ENCODE peak calls at places on chromosomes 7 and 10, in four cellular contexts. X is heart left ventricle, Q is A549, S is H1. R is an unnamed sample.

GRCh38 chr7:133746305-133746704 is 380.8 kb upstream of the LRGUK start:
- DNase-seq in X (no peak), S (no peak), Q (no peak), R (no peak)

GRCh38 chr10:10038358-10038757 is 979.3 kb upstream of the CELF2 start:
- DNase-seq in X (no peak), S (no peak), Q (no peak), R (no peak)

GRCh38 chr7:41886906-41887311 is 184.0 kb upstream of the INHBA start:
- DNase-seq in X (peak; percentile 74), Q (no peak), S (no peak), R (no peak)

GRCh38 chr7:124758327-124758726 is 7.3 kb downstream of the GPR37 start:
- DNase-seq in S (no peak), X (no peak), Q (no peak), R (no peak)

GRCh38 chr7:76294344-76295024 is 8.0 kb upstream of the HSPB1 start:
- DNase-seq in X (peak; percentile 97), S (no peak), Q (peak; percentile 96), R (peak; percentile 90)

GRCh38 chr10:102342462-102342861 is 53.0 kb upstream of the NFKB2 start:
- DNase-seq in Q (no peak), X (no peak), S (peak; percentile 33), R (no peak)

GRCh38 chr10:44186150-44186549 is 198.7 kb downstream of the CXCL12 start:
- DNase-seq in X (no peak), Q (no peak), S (no peak), R (no peak)

GRCh38 chr7:34087892-34088891 is 182.9 kb downstream of the BMPER start:
- DNase-seq in Q (peak; percentile 62), S (peak; percentile 39), X (no peak), R (no peak)

GRCh38 chr7:18755793-18756192 is 260.2 kb downstream of the HDAC9 start:
- DNase-seq in S (no peak), X (no peak), Q (no peak), R (no peak)

GRCh38 chr10:96416643-96417042 is 57.8 kb upstream of the OPALIN start:
- DNase-seq in Q (no peak), X (no peak), S (no peak), R (no peak)

GRCh38 chr10:70324951-70325781 is 41.4 kb upstream of the NPFFR1 start:
- DNase-seq in Q (no peak), X (no peak), S (no peak), R (no peak)

GRCh38 chr10:17768957-17769356 is 17.0 kb downstream of the TMEM236 start:
- DNase-seq in S (no peak), X (no peak), Q (peak; percentile 44), R (no peak)

GRCh38 chr10:124152139-124152780 is 58.9 kb upstream of the CHST15 start:
- DNase-seq in Q (peak; percentile 81), S (no peak), X (no peak), R (peak; percentile 84)

GRCh38 chr7:143901360-143901709 is 641 bp downstream of the TCAF1 start:
- DNase-seq in S (no peak), X (peak; percentile 72), Q (no peak), R (peak; percentile 87)

GRCh38 chr10:70493660-70494234 is 15.2 kb downstream of the PALD1 start:
- DNase-seq in Q (no peak), S (no peak), X (no peak), R (peak; percentile 88)

GRCh38 chr7:17274551-17275245 is 23.8 kb upstream of the AHR start:
- DNase-seq in Q (no peak), X (no peak), S (no peak), R (no peak)

GRCh38 chr7:29866490-29866930 is 60.2 kb downstream of the WIPF3 start:
- DNase-seq in Q (no peak), S (no peak), X (peak; percentile 69), R (no peak)

GRCh38 chr7:23594879-23595604 is 2.1 kb upstream of the CCDC126 start:
- DNase-seq in X (no peak), Q (no peak), S (no peak), R (no peak)

GRCh38 chr7:88015309-88015708 is 81.3 kb downstream of the ADAM22 start:
- DNase-seq in S (no peak), X (no peak), Q (no peak), R (no peak)

GRCh38 chr10:113480828-113481502 is 71.9 kb upstream of the HABP2 start:
- DNase-seq in S (no peak), X (no peak), Q (no peak), R (no peak)

GRCh38 chr7:120684463-120684862 is 173.5 kb downstream of the TSPAN12 start:
- DNase-seq in X (no peak), Q (no peak), S (no peak), R (no peak)

GRCh38 chr10:109275970-109276369 is 647.3 kb downstream of the XPNPEP1 start:
- DNase-seq in X (no peak), Q (no peak), S (no peak), R (no peak)

GRCh38 chr10:86817246-86817645 is 60.8 kb downstream of the BMPR1A start:
- DNase-seq in S (no peak), Q (no peak), X (no peak), R (no peak)

GRCh38 chr10:5293691-5294550 is 70.8 kb upstream of the UCN3 start:
- DNase-seq in Q (peak; percentile 91), X (peak; percentile 84), S (peak; percentile 85), R (peak; percentile 87)

GRCh38 chr10:81018898-81019890 is 481.5 kb downstream of the SH2D4B start:
- DNase-seq in X (no peak), S (peak; percentile 21), Q (peak; percentile 70), R (no peak)

DNA sequence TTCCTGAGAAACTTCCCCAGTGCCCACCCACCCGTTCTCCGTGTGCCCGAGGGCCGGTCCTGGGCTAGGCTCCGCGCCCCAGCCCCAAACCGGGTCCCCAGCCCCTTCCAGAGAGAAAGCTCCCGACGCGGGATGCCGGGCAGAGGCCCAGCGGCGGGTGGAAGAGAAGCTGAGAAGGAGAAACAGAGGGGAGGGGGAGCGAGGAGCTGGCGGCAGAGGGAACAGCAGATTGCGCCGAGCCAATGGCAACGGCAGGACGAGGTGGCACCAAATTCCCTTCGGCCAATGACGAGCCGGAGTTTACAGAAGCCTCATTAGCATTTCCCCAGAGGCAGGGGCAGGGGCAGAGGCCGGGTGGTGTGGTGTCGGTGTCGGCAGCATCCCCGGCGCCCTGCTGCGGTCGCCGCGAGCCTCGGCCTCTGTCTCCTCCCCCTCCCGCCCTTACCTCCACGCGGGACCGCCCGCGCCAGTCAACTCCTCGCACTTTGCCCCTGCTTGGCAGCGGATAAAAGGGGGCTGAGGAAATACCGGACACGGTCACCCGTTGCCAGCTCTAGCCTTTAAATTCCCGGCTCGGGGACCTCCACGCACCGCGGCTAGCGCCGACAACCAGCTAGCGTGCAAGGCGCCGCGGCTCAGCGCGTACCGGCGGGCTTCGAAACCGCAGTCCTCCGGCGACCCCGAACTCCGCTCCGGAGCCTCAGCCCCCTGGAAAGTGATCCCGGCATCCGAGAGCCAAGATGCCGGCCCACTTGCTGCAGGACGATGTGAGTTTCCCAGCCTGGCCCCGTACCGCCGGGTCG is at the start of gene SCD:
- DNase-seq in S (peak; percentile 91), X (peak; percentile 86), Q (peak; percentile 93), R (peak; percentile 94)
- H3K4me1 ChIP-seq in S (peaks cover 30% of the 10 kb centered on the region), X (no peaks in the 10 kb centered on the region), Q (peaks cover 60% of the 10 kb centered on the region), R (peaks cover 17% of the 10 kb centered on the region)

GRCh38 chr7:127362364-127363027 is 30.0 kb downstream of the ZNF800 start:
- DNase-seq in S (no peak), Q (no peak), X (no peak), R (no peak)

GRCh38 chr7:127365164-127365956 is 27.1 kb downstream of the ZNF800 start:
- DNase-seq in X (no peak), Q (no peak), S (no peak), R (no peak)

GRCh38 chr7:127366680-127367079 is 25.8 kb downstream of the ZNF800 start:
- DNase-seq in X (no peak), S (no peak), Q (no peak), R (no peak)

GRCh38 chr7:127365957-127366315 is 26.6 kb downstream of the ZNF800 start:
- DNase-seq in Q (no peak), X (no peak), S (no peak), R (no peak)

GRCh38 chr7:127367679-127368078 is 24.8 kb downstream of the ZNF800 start:
- DNase-seq in S (no peak), X (no peak), Q (no peak), R (no peak)
- TF ChIP-seq CTCF in S (no peak), X (no peak), Q (no peak), R (no peak)

DNA sequence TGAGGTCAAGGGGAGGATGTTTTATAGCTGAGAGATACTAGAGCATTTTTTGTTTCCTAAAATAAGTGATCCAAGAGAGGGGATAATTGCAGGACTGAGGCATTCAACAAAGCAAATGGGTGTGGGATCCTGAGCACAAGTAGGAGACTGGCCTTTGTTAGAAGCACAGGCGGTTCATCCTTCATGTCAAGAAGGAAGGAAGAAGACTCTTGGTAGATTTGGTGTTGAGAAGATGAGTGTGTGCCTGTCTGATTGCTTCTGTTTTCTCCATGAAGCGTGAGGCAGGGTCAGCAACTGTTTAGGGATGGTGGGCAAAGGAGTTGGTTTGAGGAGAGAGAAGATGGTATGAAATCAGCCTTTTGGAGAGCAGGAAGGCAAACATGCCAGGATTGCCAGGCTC is 27.6 kb downstream of the STRIP2 start:
- DNase-seq in X (no peak), Q (no peak), S (no peak), R (no peak)
- TF ChIP-seq POLR2A in X (no peak), Q (no peak), S (no peak), R (no peak)

GRCh38 chr7:80302636-80303035 is 168.0 kb downstream of the GNAI1 start:
- DNase-seq in X (no peak), S (no peak), Q (no peak), R (no peak)
- H3K4me1 ChIP-seq in X (no peaks in the 10 kb centered on the region), S (no peaks in the 10 kb centered on the region), Q (no peaks in the 10 kb centered on the region), R (no peaks in the 10 kb centered on the region)

DNA sequence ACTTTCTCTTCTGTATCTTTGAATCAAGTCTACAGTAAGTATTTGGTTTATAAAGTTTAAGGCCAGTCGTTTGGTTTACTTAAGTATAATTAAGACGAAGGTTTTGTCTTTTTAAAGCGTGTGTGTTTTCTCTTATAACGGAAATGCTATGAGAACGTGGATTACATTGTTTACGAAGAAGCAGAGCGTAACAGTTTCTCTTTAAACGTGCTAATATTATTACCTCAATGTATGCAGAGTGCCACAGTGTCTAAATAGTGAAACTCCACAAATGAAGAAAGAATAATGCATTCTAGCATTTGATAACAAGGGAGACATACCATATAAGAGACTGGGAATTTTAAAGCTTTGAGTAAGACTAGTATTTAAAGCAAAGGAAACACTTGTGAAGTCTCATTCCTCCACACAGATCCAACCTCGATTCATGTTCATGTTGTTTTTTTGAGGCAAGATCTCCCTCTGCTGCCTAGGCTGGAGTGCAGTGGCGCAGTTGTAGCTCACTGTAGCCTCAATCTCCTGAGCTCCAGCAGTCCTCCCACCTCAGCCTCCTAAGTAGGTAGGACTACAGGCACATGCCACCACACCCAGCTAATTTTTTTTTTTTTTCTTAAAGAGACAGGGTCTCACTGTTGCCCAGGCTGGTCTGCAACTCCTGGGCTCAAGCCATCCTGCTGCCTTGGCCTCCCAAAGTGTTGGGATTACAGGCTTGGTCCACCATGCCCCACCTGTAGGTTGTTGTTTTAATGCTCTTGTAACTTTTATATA is 75.1 kb downstream of the ANKRD61 start:
- DNase-seq in Q (peak; percentile 78), S (no peak), X (no peak), R (no peak)
- TF ChIP-seq CTCF in Q (peak; percentile 43), S (no peak), X (peak; percentile 48), R (peak; percentile 23)

R was measured in spleen.